ENCODE peak calls at places on chromosomes 1 and 21, in six cellular contexts. One of them, this sample, is unnamed.

GRCh38 chr1:37107153-37107552 is 72.8 kb upstream of the GRIK3 start:
- DNase-seq in activated CD8-positive, alpha-beta memory T cell treated with anti-CD3 and anti-CD28 coated beads for 4 hours: no peak
- DNase-seq in naive thymus-derived CD4-positive, alpha-beta T cell: no peak
- DNase-seq in psoas muscle: no peak
- DNase-seq in amygdala: no peak
- DNase-seq in central memory CD4-positive, alpha-beta T cell: no peak
- DNase-seq in this sample: no peak

GRCh38 chr21:39580744-39581143 is 32.0 kb upstream of the B3GALT5 start:
- DNase-seq in activated CD8-positive, alpha-beta memory T cell treated with anti-CD3 and anti-CD28 coated beads for 4 hours: no peak
- DNase-seq in naive thymus-derived CD4-positive, alpha-beta T cell: no peak
- DNase-seq in psoas muscle: no peak
- DNase-seq in amygdala: no peak
- DNase-seq in central memory CD4-positive, alpha-beta T cell: no peak
- DNase-seq in this sample: no peak

GRCh38 chr1:203152158-203153034 is 23.2 kb downstream of the MYBPH start:
- DNase-seq in activated CD8-positive, alpha-beta memory T cell treated with anti-CD3 and anti-CD28 coated beads for 4 hours: no peak
- DNase-seq in naive thymus-derived CD4-positive, alpha-beta T cell: no peak
- DNase-seq in psoas muscle: no peak
- DNase-seq in amygdala: no peak
- DNase-seq in central memory CD4-positive, alpha-beta T cell: no peak
- DNase-seq in this sample: no peak

GRCh38 chr21:46472246-46472645 is 13.6 kb downstream of the DIP2A start:
- DNase-seq in activated CD8-positive, alpha-beta memory T cell treated with anti-CD3 and anti-CD28 coated beads for 4 hours: no peak
- DNase-seq in naive thymus-derived CD4-positive, alpha-beta T cell: no peak
- DNase-seq in psoas muscle: no peak
- DNase-seq in amygdala: no peak
- DNase-seq in central memory CD4-positive, alpha-beta T cell: no peak
- DNase-seq in this sample: no peak

GRCh38 chr1:215777370-215777925 is 210.3 kb downstream of the KCTD3 start:
- DNase-seq in activated CD8-positive, alpha-beta memory T cell treated with anti-CD3 and anti-CD28 coated beads for 4 hours: no peak
- DNase-seq in naive thymus-derived CD4-positive, alpha-beta T cell: no peak
- DNase-seq in psoas muscle: no peak
- DNase-seq in amygdala: no peak
- DNase-seq in central memory CD4-positive, alpha-beta T cell: no peak
- DNase-seq in this sample: no peak

GRCh38 chr1:91455334-91455733 is 45.3 kb upstream of the CDC7 start:
- DNase-seq in activated CD8-positive, alpha-beta memory T cell treated with anti-CD3 and anti-CD28 coated beads for 4 hours: no peak
- DNase-seq in naive thymus-derived CD4-positive, alpha-beta T cell: no peak
- DNase-seq in psoas muscle: no peak
- DNase-seq in amygdala: no peak
- DNase-seq in central memory CD4-positive, alpha-beta T cell: no peak
- DNase-seq in this sample: no peak

GRCh38 chr1:115317101-115318012 is 20.7 kb downstream of the NGF start:
- DNase-seq in activated CD8-positive, alpha-beta memory T cell treated with anti-CD3 and anti-CD28 coated beads for 4 hours: no peak
- DNase-seq in naive thymus-derived CD4-positive, alpha-beta T cell: no peak
- DNase-seq in psoas muscle: no peak
- DNase-seq in amygdala: no peak
- DNase-seq in central memory CD4-positive, alpha-beta T cell: no peak
- DNase-seq in this sample: no peak

GRCh38 chr1:36962991-36963390 is 71.3 kb downstream of the GRIK3 start:
- DNase-seq in activated CD8-positive, alpha-beta memory T cell treated with anti-CD3 and anti-CD28 coated beads for 4 hours: no peak
- DNase-seq in naive thymus-derived CD4-positive, alpha-beta T cell: no peak
- DNase-seq in psoas muscle: no peak
- DNase-seq in amygdala: no peak
- DNase-seq in central memory CD4-positive, alpha-beta T cell: no peak
- DNase-seq in this sample: no peak

This sample was measured in posterior vena cava.